ENCODE peak calls at places on chromosomes 3 and 15, in six cellular contexts. One of them, this sample, is unnamed.

GRCh38 chr15:92439311-92439710 is 45.6 kb downstream of the ST8SIA2 start:
- DNase-seq in left ventricle myocardium superior: no peak
- DNase-seq in AML-193: no peak
- DNase-seq in HuH-7.5: no peak
- DNase-seq in H4: no peak
- DNase-seq in PC-3: no peak
- DNase-seq in this sample: no peak

GRCh38 chr3:134872405-134872804 is 77.3 kb downstream of the EPHB1 start:
- DNase-seq in PC-3: no peak
- DNase-seq in left ventricle myocardium superior: no peak
- DNase-seq in H4: no peak
- DNase-seq in AML-193: no peak
- DNase-seq in HuH-7.5: no peak
- DNase-seq in this sample: no peak

GRCh38 chr15:62779041-62779810 is 263.3 kb upstream of the TPM1 start:
- DNase-seq in left ventricle myocardium superior: peak; percentile 56
- DNase-seq in AML-193: no peak
- DNase-seq in H4: peak; percentile 83
- DNase-seq in PC-3: peak; percentile 14
- DNase-seq in HuH-7.5: no peak
- DNase-seq in this sample: no peak

GRCh38 chr3:45753095-45753494 is 43.2 kb downstream of the SLC6A20 start:
- DNase-seq in left ventricle myocardium superior: no peak
- DNase-seq in H4: no peak
- DNase-seq in PC-3: no peak
- DNase-seq in HuH-7.5: no peak
- DNase-seq in AML-193: no peak
- DNase-seq in this sample: no peak

GRCh38 chr15:33200444-33200843 is 5.9 kb upstream of the FMN1 start:
- DNase-seq in H4: peak; percentile 43
- DNase-seq in AML-193: no peak
- DNase-seq in PC-3: no peak
- DNase-seq in HuH-7.5: no peak
- DNase-seq in left ventricle myocardium superior: no peak
- DNase-seq in this sample: no peak

GRCh38 chr3:98886525-98886924 is 15.0 kb downstream of the DCBLD2 start:
- DNase-seq in H4: no peak
- DNase-seq in PC-3: no peak
- DNase-seq in AML-193: no peak
- DNase-seq in HuH-7.5: no peak
- DNase-seq in left ventricle myocardium superior: no peak
- DNase-seq in this sample: no peak

GRCh38 chr3:174439621-174440349 is 419.3 kb upstream of the NAALADL2 start:
- DNase-seq in AML-193: peak; percentile 73
- DNase-seq in H4: peak; percentile 98
- DNase-seq in HuH-7.5: no peak
- DNase-seq in PC-3: peak; percentile 98
- DNase-seq in left ventricle myocardium superior: no peak
- DNase-seq in this sample: no peak

GRCh38 chr15:28094732-28095521 is 4.2 kb downstream of the OCA2 start:
- DNase-seq in left ventricle myocardium superior: peak; percentile 62
- DNase-seq in PC-3: peak; percentile 28
- DNase-seq in HuH-7.5: no peak
- DNase-seq in AML-193: no peak
- DNase-seq in H4: no peak
- DNase-seq in this sample: no peak

GRCh38 chr15:81948751-81949150 is 97.1 kb downstream of the MEX3B start:
- DNase-seq in PC-3: no peak
- DNase-seq in H4: peak; percentile 72
- DNase-seq in AML-193: no peak
- DNase-seq in HuH-7.5: no peak
- DNase-seq in left ventricle myocardium superior: no peak
- DNase-seq in this sample: peak; percentile 84

GRCh38 chr3:41224120-41224806 is 25.0 kb downstream of the CTNNB1 start:
- DNase-seq in PC-3: peak; percentile 44
- DNase-seq in AML-193: no peak
- DNase-seq in HuH-7.5: no peak
- DNase-seq in H4: no peak
- DNase-seq in left ventricle myocardium superior: no peak
- DNase-seq in this sample: no peak

GRCh38 chr15:26453914-26454313 is 319.0 kb downstream of the GABRB3 start:
- DNase-seq in H4: no peak
- DNase-seq in HuH-7.5: no peak
- DNase-seq in AML-193: no peak
- DNase-seq in PC-3: no peak
- DNase-seq in left ventricle myocardium superior: no peak
- DNase-seq in this sample: no peak

GRCh38 chr15:69217381-69217780 is 56.9 kb downstream of the GLCE start:
- DNase-seq in PC-3: no peak
- DNase-seq in H4: no peak
- DNase-seq in HuH-7.5: no peak
- DNase-seq in left ventricle myocardium superior: no peak
- DNase-seq in AML-193: no peak
- DNase-seq in this sample: peak; percentile 79

GRCh38 chr15:89917442-89918085 is 4.8 kb upstream of the ARPIN start:
- DNase-seq in PC-3: peak; percentile 80
- DNase-seq in AML-193: no peak
- DNase-seq in left ventricle myocardium superior: no peak
- DNase-seq in H4: no peak
- DNase-seq in HuH-7.5: no peak
- DNase-seq in this sample: no peak

GRCh38 chr3:184399410-184399809 is 19.6 kb downstream of the CHRD start:
- DNase-seq in PC-3: peak; percentile 57
- DNase-seq in HuH-7.5: no peak
- DNase-seq in H4: peak; percentile 93
- DNase-seq in AML-193: no peak
- DNase-seq in left ventricle myocardium superior: no peak
- DNase-seq in this sample: no peak

GRCh38 chr15:68700395-68701123 is 120.1 kb downstream of the ANP32A start:
- DNase-seq in H4: peak; percentile 60
- DNase-seq in left ventricle myocardium superior: peak; percentile 81
- DNase-seq in HuH-7.5: no peak
- DNase-seq in AML-193: no peak
- DNase-seq in PC-3: no peak
- DNase-seq in this sample: no peak

GRCh38 chr3:187979543-187979942 is 174.4 kb upstream of the LPP start:
- DNase-seq in H4: no peak
- DNase-seq in left ventricle myocardium superior: no peak
- DNase-seq in AML-193: no peak
- DNase-seq in HuH-7.5: no peak
- DNase-seq in PC-3: no peak
- DNase-seq in this sample: no peak

GRCh38 chr15:84633311-84634227 is 20.5 kb downstream of the WDR73 start:
- DNase-seq in left ventricle myocardium superior: peak; percentile 86
- DNase-seq in HuH-7.5: peak; percentile 61
- DNase-seq in H4: no peak
- DNase-seq in AML-193: peak; percentile 60
- DNase-seq in PC-3: peak; percentile 76
- DNase-seq in this sample: peak; percentile 76

GRCh38 chr3:160921020-160921635 is 165.1 kb downstream of the PPM1L start:
- DNase-seq in AML-193: peak; percentile 53
- DNase-seq in HuH-7.5: peak; percentile 16
- DNase-seq in H4: peak; percentile 52
- DNase-seq in left ventricle myocardium superior: no peak
- DNase-seq in PC-3: peak; percentile 75
- DNase-seq in this sample: no peak